ENCODE peak calls at places on chromosomes 13 and 19, in ten cellular contexts. D is activated B cell treated with CpG ODN at 0.5 μM for 24 hours; J is mucosa of descending colon; I is T follicular helper cell; A is activated naive CD4-positive, alpha-beta T cell; E is substantia nigra; G is stimulated activated CD8-positive, alpha-beta memory T cell treated with anti-CD3 and anti-CD28 coated beads, Interleukin-15, amount 100 ng/mL, for 4 hours; T is NCI-H1092 treated with DMSO at 0.1 percent for 48 hours; V is hypothalamus; K is fibroblast of pulmonary artery. M is an unnamed sample.

GRCh38 chr19:3785938-3786824 is at the start of gene MATK:
- DNase-seq in D (no peak), J (peak), I (no peak), A (no peak), E (no peak), G (peak), T (no peak), V (no peak), K (no peak), M (no peak)

GRCh38 chr19:29550896-29551295 is 25.1 kb downstream of the VSTM2B start:
- DNase-seq in D (no peak), J (no peak), I (no peak), A (no peak), E (no peak), G (no peak), T (no peak), V (no peak), K (no peak), M (no peak)

GRCh38 chr19:41430907-41431306 is 3.7 kb upstream of the B3GNT8 start:
- DNase-seq in D (no peak), J (no peak), I (no peak), A (no peak), E (no peak), G (no peak), T (no peak), V (no peak), K (no peak), M (no peak)

GRCh38 chr19:1764293-1764683 is 11.0 kb downstream of the ONECUT3 start:
- DNase-seq in D (no peak), J (no peak), I (no peak), A (no peak), E (no peak), G (no peak), T (no peak), V (no peak), K (no peak), M (no peak)

GRCh38 chr19:33496496-33496895 is 25.1 kb downstream of the PEPD start:
- DNase-seq in D (no peak), J (no peak), I (no peak), A (no peak), E (no peak), G (no peak), T (no peak), V (no peak), K (no peak), M (no peak)

GRCh38 chr13:106772202-106772601 is 204.3 kb upstream of the ARGLU1 start:
- DNase-seq in D (no peak), J (no peak), I (no peak), A (no peak), E (no peak), G (no peak), T (no peak), V (no peak), K (no peak), M (no peak)

GRCh38 chr13:113742445-113743120 is 16.4 kb upstream of the TMEM255B start:
- DNase-seq in D (no peak), J (no peak), I (no peak), A (no peak), E (no peak), G (no peak), T (no peak), V (no peak), K (no peak), M (no peak)

GRCh38 chr13:76425930-76426329 is 460.3 kb downstream of the KCTD12 start:
- DNase-seq in D (no peak), J (no peak), I (no peak), A (no peak), E (no peak), G (no peak), T (no peak), V (no peak), K (peak), M (peak)

GRCh38 chr13:114116734-114117133 is 15.7 kb downstream of the RASA3 start:
- DNase-seq in D (no peak), J (peak), I (no peak), A (no peak), E (no peak), G (no peak), T (no peak), V (no peak), K (no peak), M (no peak)

GRCh38 chr13:73337511-73337910 is 278.7 kb downstream of the KLF5 start:
- DNase-seq in D (no peak), J (no peak), I (no peak), A (no peak), E (no peak), G (no peak), T (no peak), V (no peak), K (no peak), M (no peak)

GRCh38 chr13:24923305-24923640 is 159.3 kb downstream of the RNF17 start:
- DNase-seq in D (no peak), J (no peak), I (no peak), A (no peak), E (no peak), G (no peak), T (no peak), V (no peak), K (peak), M (peak)

GRCh38 chr13:89267734-89268133 is 1596.6 kb downstream of the SLITRK5 start:
- DNase-seq in D (no peak), J (no peak), I (no peak), A (no peak), E (no peak), G (no peak), T (no peak), V (no peak), K (no peak), M (no peak)

GRCh38 chr19:16951529-16951928 is 62.7 kb downstream of the F2RL3 start:
- DNase-seq in D (no peak), J (no peak), I (no peak), A (no peak), E (no peak), G (no peak), T (no peak), V (no peak), K (no peak), M (no peak)

GRCh38 chr19:10517760-10518443 is 655 bp upstream of the S1PR5 start:
- DNase-seq in D (peak), J (no peak), I (no peak), A (no peak), E (peak), G (no peak), T (no peak), V (peak), K (peak), M (peak)

GRCh38 chr19:9981406-9982260 is 28.7 kb downstream of the COL5A3 start:
- DNase-seq in D (no peak), J (no peak), I (no peak), A (no peak), E (no peak), G (no peak), T (no peak), V (no peak), K (peak), M (no peak)

GRCh38 chr13:99962242-99962641 is 9.3 kb downstream of the ZIC5 start:
- DNase-seq in D (no peak), J (no peak), I (no peak), A (no peak), E (no peak), G (no peak), T (peak), V (no peak), K (no peak), M (no peak)

GRCh38 chr19:13995017-13995728 is 10.9 kb downstream of the RFX1 start:
- DNase-seq in D (no peak), J (no peak), I (no peak), A (no peak), E (no peak), G (no peak), T (no peak), V (no peak), K (no peak), M (no peak)

GRCh38 chr19:47270408-47270807 is 4.3 kb upstream of the INAFM1 start:
- DNase-seq in D (no peak), J (peak), I (no peak), A (no peak), E (no peak), G (no peak), T (no peak), V (no peak), K (no peak), M (no peak)

GRCh38 chr13:108368240-108368898 is 98.9 kb downstream of the TNFSF13B start:
- DNase-seq in D (no peak), J (no peak), I (no peak), A (no peak), E (no peak), G (no peak), T (no peak), V (no peak), K (no peak), M (no peak)

GRCh38 chr13:21834511-21834910 is 163.6 kb downstream of the FGF9 start:
- DNase-seq in D (no peak), J (no peak), I (no peak), A (no peak), E (no peak), G (no peak), T (no peak), V (no peak), K (no peak), M (no peak)

GRCh38 chr13:31930901-31931522 is 100.6 kb upstream of the FRY start:
- DNase-seq in D (no peak), J (no peak), I (no peak), A (no peak), E (no peak), G (no peak), T (no peak), V (no peak), K (no peak), M (no peak)

GRCh38 chr13:55673910-55674309 is 1466.8 kb upstream of the PRR20A start:
- DNase-seq in D (no peak), J (no peak), I (no peak), A (no peak), E (no peak), G (no peak), T (no peak), V (no peak), K (no peak), M (no peak)

GRCh38 chr13:36244073-36244472 is 29.7 kb upstream of the SOHLH2 start:
- DNase-seq in D (no peak), J (no peak), I (no peak), A (no peak), E (no peak), G (no peak), T (no peak), V (no peak), K (no peak), M (no peak)